ENCODE peak calls at places on chromosome 11, in eight cellular contexts. B, W, H, V, J, S, M and G are unnamed samples.

GRCh38 chr11:6210274-6210955 is 5.1 kb downstream of the C11orf42 start:
- DNase-seq in B (no peak), W (no peak), H (no peak), V (no peak), J (no peak), S (no peak), M (peak; percentile 64), G (no peak)

GRCh38 chr11:79312591-79313267 is 128.1 kb downstream of the TENM4 start:
- DNase-seq in B (no peak), W (no peak), H (peak; percentile 95), V (no peak), J (no peak), S (no peak), M (no peak), G (no peak)

GRCh38 chr11:83568474-83568873 is 282.3 kb upstream of the CCDC90B start:
- DNase-seq in B (no peak), W (no peak), H (no peak), V (no peak), J (no peak), S (no peak), M (no peak), G (no peak)

GRCh38 chr11:35953081-35953480 is 9.2 kb downstream of the LDLRAD3 start:
- DNase-seq in B (no peak), W (no peak), H (no peak), V (no peak), J (peak; percentile 43), S (no peak), M (no peak), G (no peak)

GRCh38 chr11:10502770-10503169 is 38.2 kb downstream of the RNF141 start:
- DNase-seq in B (no peak), W (no peak), H (no peak), V (no peak), J (no peak), S (no peak), M (no peak), G (no peak)

GRCh38 chr11:9206496-9206895 is 58.7 kb downstream of the DENND5A start:
- DNase-seq in B (no peak), W (no peak), H (no peak), V (peak; percentile 21), J (peak; percentile 66), S (peak; percentile 16), M (peak; percentile 67), G (peak; percentile 91)

GRCh38 chr11:44624761-44625221 is 59.3 kb downstream of the CD82 start:
- DNase-seq in B (no peak), W (no peak), H (no peak), V (no peak), J (peak; percentile 67), S (no peak), M (no peak), G (no peak)

GRCh38 chr11:123829745-123830144 is 23.6 kb upstream of the OR6M1 start:
- DNase-seq in B (no peak), W (no peak), H (no peak), V (no peak), J (no peak), S (no peak), M (no peak), G (no peak)

GRCh38 chr11:83836883-83837654 is 550.9 kb upstream of the CCDC90B start:
- DNase-seq in B (no peak), W (no peak), H (no peak), V (peak; percentile 65), J (peak; percentile 26), S (peak; percentile 24), M (peak; percentile 80), G (peak; percentile 35)

GRCh38 chr11:14644396-14645246 is 1.0 kb downstream of the PDE3B start:
- DNase-seq in B (peak; percentile 29), W (peak; percentile 10), H (peak; percentile 14), V (no peak), J (peak; percentile 3), S (no peak), M (peak; percentile 35), G (no peak)

GRCh38 chr11:35029979-35030378 is 109.0 kb upstream of the CD44 start:
- DNase-seq in B (no peak), W (no peak), H (no peak), V (peak; percentile 89), J (peak; percentile 43), S (peak; percentile 37), M (peak; percentile 76), G (peak; percentile 91)

GRCh38 chr11:115446214-115446613 is 58.0 kb downstream of the CADM1 start:
- DNase-seq in B (no peak), W (no peak), H (no peak), V (no peak), J (no peak), S (no peak), M (no peak), G (no peak)

GRCh38 chr11:43521471-43521870 is 159.1 kb upstream of the HSD17B12 start:
- DNase-seq in B (no peak), W (no peak), H (no peak), V (no peak), J (no peak), S (no peak), M (no peak), G (no peak)

GRCh38 chr11:68343761-68344256 is 31.4 kb downstream of the LRP5 start:
- DNase-seq in B (no peak), W (no peak), H (no peak), V (no peak), J (no peak), S (no peak), M (no peak), G (no peak)

GRCh38 chr11:115759622-115760527 is 255.7 kb upstream of the CADM1 start:
- DNase-seq in B (no peak), W (no peak), H (peak; percentile 52), V (no peak), J (peak; percentile 10), S (no peak), M (peak; percentile 62), G (peak; percentile 10)

GRCh38 chr11:1887451-1888346 is 4.0 kb downstream of the PRR33 start:
- DNase-seq in B (no peak), W (no peak), H (no peak), V (no peak), J (peak; percentile 91), S (no peak), M (no peak), G (no peak)

GRCh38 chr11:64239662-64240466 is 1.0 kb upstream of the FKBP2 start:
- DNase-seq in B (no peak), W (no peak), H (no peak), V (no peak), J (no peak), S (no peak), M (no peak), G (no peak)